ENCODE peak calls at places on chromosomes 11 and 22, in nine cellular contexts. R is AML-193; W is activated CD8-positive, alpha-beta T cell treated with anti-CD3 and anti-CD28 coated beads, Interleukin-2, amount 10 ng/mL, durations not matched to agents 7 days and 5 days; A is retina; Z is midbrain; U is activated T-helper 9 cell treated with anti-CD3 and anti-CD28 coated beads, Interleukin-2, amount 50 U/mL, for 16 hours; P is heart left ventricle; K is stimulated activated CD4-positive, alpha-beta T cell treated with anti-CD3 and anti-CD28 coated beads, Interleukin-15, amount 100 ng/mL, for 24 hours; C is pancreas. B is an unnamed sample.

GRCh38 chr11:64786308-64786707 is 8.0 kb upstream of the SF1 start:
- DNase-seq in R (no peak), W (no peak), A (no peak), Z (no peak), U (no peak), P (no peak), K (no peak), C (peak), B (no peak)

GRCh38 chr11:106021181-106021966 is 666 bp downstream of the MSANTD4 start:
- DNase-seq in R (peak), W (no peak), A (no peak), Z (peak), U (no peak), P (no peak), K (no peak), C (no peak), B (no peak)

GRCh38 chr11:42065199-42065598 is 605.7 kb upstream of the LRRC4C start:
- DNase-seq in R (no peak), W (no peak), A (no peak), Z (no peak), U (no peak), P (no peak), K (no peak), C (no peak), B (no peak)

GRCh38 chr11:10930224-10930960 is 72.5 kb upstream of the ZBED5 start:
- DNase-seq in R (no peak), W (no peak), A (no peak), Z (no peak), U (no peak), P (no peak), K (peak), C (no peak), B (no peak)

GRCh38 chr22:41480397-41480735 is 11.4 kb downstream of the ACO2 start:
- DNase-seq in R (no peak), W (no peak), A (no peak), Z (peak), U (no peak), P (no peak), K (no peak), C (no peak), B (no peak)

GRCh38 chr11:69378303-69379141 is 84.6 kb downstream of the MYEOV start:
- DNase-seq in R (no peak), W (no peak), A (no peak), Z (no peak), U (no peak), P (peak), K (no peak), C (no peak), B (no peak)

GRCh38 chr22:42396621-42397331 is 35.4 kb downstream of the NFAM1 start:
- DNase-seq in R (no peak), W (no peak), A (no peak), Z (peak), U (no peak), P (no peak), K (no peak), C (no peak), B (no peak)

GRCh38 chr11:13949876-13950275 is 12.6 kb upstream of the SPON1 start:
- DNase-seq in R (no peak), W (no peak), A (no peak), Z (no peak), U (no peak), P (no peak), K (no peak), C (no peak), B (no peak)

GRCh38 chr11:113436672-113437252 is 38.4 kb downstream of the DRD2 start:
- DNase-seq in R (no peak), W (no peak), A (peak), Z (no peak), U (no peak), P (no peak), K (no peak), C (no peak), B (no peak)

GRCh38 chr11:17544181-17544622 is at the start of gene USH1C:
- DNase-seq in R (no peak), W (no peak), A (no peak), Z (no peak), U (no peak), P (peak), K (peak), C (peak), B (no peak)

GRCh38 chr22:49664371-49664881 is 163.2 kb downstream of the BRD1 start:
- DNase-seq in R (no peak), W (no peak), A (peak), Z (peak), U (no peak), P (no peak), K (no peak), C (no peak), B (no peak)

GRCh38 chr22:46577361-46578249 is 40.2 kb upstream of the CELSR1 start:
- DNase-seq in R (no peak), W (no peak), A (no peak), Z (no peak), U (no peak), P (peak), K (peak), C (peak), B (no peak)

GRCh38 chr11:128420943-128421342 is 166.4 kb downstream of the ETS1 start:
- DNase-seq in R (no peak), W (no peak), A (no peak), Z (no peak), U (no peak), P (no peak), K (no peak), C (no peak), B (no peak)

GRCh38 chr11:59560290-59560701 is 49.0 kb downstream of the OR4D9 start:
- DNase-seq in R (peak), W (peak), A (peak), Z (peak), U (peak), P (peak), K (peak), C (peak), B (peak)

GRCh38 chr11:112852141-112852853 is 108.9 kb upstream of the NCAM1 start:
- DNase-seq in R (no peak), W (no peak), A (no peak), Z (no peak), U (no peak), P (no peak), K (no peak), C (no peak), B (no peak)

GRCh38 chr22:39229688-39230260 is 15.0 kb downstream of the PDGFB start:
- DNase-seq in R (no peak), W (no peak), A (no peak), Z (no peak), U (no peak), P (no peak), K (no peak), C (peak), B (no peak)

GRCh38 chr11:47514825-47515647 is 37.9 kb downstream of the CELF1 start:
- DNase-seq in R (peak), W (no peak), A (no peak), Z (no peak), U (peak), P (no peak), K (peak), C (no peak), B (no peak)

GRCh38 chr11:112538529-112538928 is 277.9 kb upstream of the PLET1 start:
- DNase-seq in R (no peak), W (no peak), A (no peak), Z (no peak), U (no peak), P (no peak), K (no peak), C (no peak), B (no peak)

GRCh38 chr11:71241721-71242259 is 10.6 kb downstream of the SHANK2 start:
- DNase-seq in R (no peak), W (no peak), A (no peak), Z (no peak), U (no peak), P (no peak), K (no peak), C (no peak), B (no peak)

GRCh38 chr11:123616505-123617198 is 37.8 kb downstream of the SCN3B start:
- DNase-seq in R (no peak), W (no peak), A (no peak), Z (peak), U (no peak), P (peak), K (no peak), C (no peak), B (no peak)

B was measured in T-cell.